ENCODE peak calls at places on chromosome 14, in ten cellular contexts. L is esophagus muscularis mucosa; M is neural crest cell; Y is left lung; Q is NB4; S is HFF-Myc; I is CD4-positive, alpha-beta T cell; H is PC-3; P is progenitor cell of endocrine pancreas; U is thoracic aorta. V is an unnamed sample.

GRCh38 chr14:65356327-65356836 is 56.1 kb upstream of the FUT8 start:
- DNase-seq in P (no peak), L (no peak), Q (peak), S (peak), Y (peak), H (peak), U (no peak), I (no peak), M (no peak), V (no peak)

GRCh38 chr14:74418031-74418430 is 8.0 kb downstream of the SYNDIG1L start:
- DNase-seq in Y (no peak), Q (no peak), P (no peak), M (no peak), I (no peak), H (no peak), L (no peak), U (no peak), S (no peak), V (no peak)

GRCh38 chr14:105070760-105071137 is 5.5 kb upstream of the GPR132 start:
- DNase-seq in M (no peak), Q (no peak), S (no peak), U (no peak), Y (no peak), H (no peak), P (no peak), L (no peak), I (no peak), V (no peak)

GRCh38 chr14:33165144-33165925 is 226.7 kb downstream of the NPAS3 start:
- DNase-seq in H (peak), U (no peak), M (no peak), Q (peak), I (no peak), S (no peak), L (no peak), P (no peak), Y (no peak), V (no peak)

GRCh38 chr14:80844872-80845271 is 96.7 kb downstream of the CEP128 start:
- DNase-seq in M (no peak), L (no peak), S (no peak), H (no peak), I (no peak), Q (no peak), P (no peak), U (no peak), Y (no peak), V (no peak)

GRCh38 chr14:71206766-71207371 is 299.6 kb downstream of the PCNX1 start:
- DNase-seq in L (no peak), S (peak), M (no peak), Q (no peak), I (no peak), Y (no peak), P (no peak), H (peak), U (peak), V (no peak)

GRCh38 chr14:69066396-69067171 is 86.3 kb downstream of the DCAF5 start:
- DNase-seq in P (no peak), Q (no peak), L (no peak), Y (no peak), M (no peak), S (no peak), U (no peak), H (no peak), I (no peak), V (no peak)

GRCh38 chr14:74945261-74945851 is 10.0 kb downstream of the PGF start:
- DNase-seq in L (no peak), S (no peak), U (no peak), Y (no peak), P (peak), H (peak), Q (peak), I (no peak), M (peak), V (peak)

GRCh38 chr14:78598046-78598652 is 428.0 kb downstream of the NRXN3 start:
- DNase-seq in H (peak), Y (no peak), P (peak), S (peak), Q (peak), I (peak), L (no peak), U (no peak), M (peak), V (peak)

GRCh38 chr14:103627073-103628025 is 1.7 kb upstream of the KLC1 start:
- DNase-seq in Q (no peak), H (peak), I (no peak), P (no peak), S (no peak), Y (no peak), M (no peak), L (no peak), U (no peak), V (no peak)

GRCh38 chr14:79562158-79562557 is 649.1 kb downstream of the DIO2 start:
- DNase-seq in U (no peak), S (no peak), Y (no peak), M (no peak), P (no peak), I (no peak), H (no peak), L (no peak), Q (no peak), V (no peak)

GRCh38 chr14:77882098-77882497 is 82.2 kb downstream of the ADCK1 start:
- DNase-seq in I (no peak), Y (no peak), M (no peak), L (no peak), H (peak), S (no peak), P (no peak), U (no peak), Q (no peak), V (no peak)

GRCh38 chr14:61524211-61524806 is 171.0 kb upstream of the HIF1A start:
- DNase-seq in S (no peak), I (no peak), P (no peak), L (no peak), Q (no peak), M (no peak), U (no peak), H (peak), Y (no peak), V (no peak)

GRCh38 chr14:91357731-91358319 is 59.8 kb downstream of the CCDC88C start:
- DNase-seq in S (no peak), P (no peak), L (no peak), Q (no peak), H (no peak), Y (no peak), M (no peak), I (no peak), U (no peak), V (no peak)

GRCh38 chr14:70640938-70641547 is 673 bp upstream of the TTC9 start:
- DNase-seq in M (no peak), Q (no peak), S (no peak), U (no peak), I (peak), P (no peak), Y (no peak), L (peak), H (peak), V (peak)

GRCh38 chr14:22900088-22900799 is 17.2 kb downstream of the REM2 start:
- DNase-seq in Q (peak), U (no peak), I (peak), P (no peak), M (peak), L (no peak), H (peak), Y (no peak), S (peak), V (no peak)

GRCh38 chr14:21846227-21846885 is 172.7 kb upstream of the OR4E1 start:
- DNase-seq in Y (no peak), I (peak), L (no peak), Q (peak), P (no peak), S (no peak), M (peak), H (peak), U (no peak), V (peak)

GRCh38 chr14:21840765-21841164 is 167.1 kb upstream of the OR4E1 start:
- DNase-seq in I (no peak), M (no peak), Y (no peak), S (no peak), Q (no peak), P (no peak), L (no peak), U (no peak), H (peak), V (no peak)
- TF ChIP-seq CTCF in I (peak), M (no peak), Y (no peak), S (no peak), Q (no peak), P (no peak), L (no peak), U (no peak), H (peak), V (no peak)

GRCh38 chr14:92460916-92461579 is 52.5 kb upstream of the RIN3 start:
- DNase-seq in L (no peak), Y (peak), H (peak), I (no peak), M (no peak), P (no peak), Q (peak), U (no peak), S (peak), V (no peak)

GRCh38 chr14:92458959-92459478 is 54.6 kb upstream of the RIN3 start:
- DNase-seq in I (no peak), M (no peak), P (no peak), U (no peak), L (no peak), Q (no peak), H (no peak), Y (no peak), S (no peak), V (no peak)

GRCh38 chr14:92458136-92458958 is 55.2 kb upstream of the RIN3 start:
- DNase-seq in L (no peak), U (no peak), Y (no peak), H (no peak), M (no peak), P (no peak), Q (no peak), S (no peak), I (no peak), V (no peak)

GRCh38 chr14:92460541-92460915 is 53.1 kb upstream of the RIN3 start:
- DNase-seq in L (no peak), P (no peak), M (no peak), U (no peak), I (no peak), Q (no peak), H (no peak), S (no peak), Y (no peak), V (no peak)

GRCh38 chr14:92459479-92460421 is 53.8 kb upstream of the RIN3 start:
- DNase-seq in H (no peak), S (no peak), Q (no peak), M (no peak), Y (no peak), U (no peak), L (no peak), P (no peak), I (no peak), V (no peak)
- TF ChIP-seq CTCF in H (no peak), S (peak), Q (no peak), M (no peak), Y (peak), U (peak), L (no peak), P (peak), I (no peak), V (no peak)

GRCh38 chr14:63435838-63436237 is 107.3 kb downstream of the PPP2R5E start:
- DNase-seq in L (no peak), Q (no peak), U (peak), M (no peak), S (peak), P (no peak), I (no peak), Y (peak), H (peak), V (no peak)

GRCh38 chr14:63436286-63437098 is 106.7 kb downstream of the PPP2R5E start:
- DNase-seq in Q (no peak), P (no peak), M (no peak), L (no peak), U (no peak), I (no peak), S (no peak), H (no peak), Y (no peak), V (no peak)

GRCh38 chr14:63443361-63443760 is 99.8 kb downstream of the PPP2R5E start:
- DNase-seq in U (no peak), M (no peak), Q (no peak), P (no peak), Y (no peak), L (no peak), S (no peak), I (no peak), H (no peak), V (no peak)

GRCh38 chr14:63435204-63435603 is 108.0 kb downstream of the PPP2R5E start:
- DNase-seq in M (no peak), P (no peak), I (no peak), S (no peak), U (no peak), H (no peak), Q (no peak), Y (no peak), L (no peak), V (no peak)

DNA sequence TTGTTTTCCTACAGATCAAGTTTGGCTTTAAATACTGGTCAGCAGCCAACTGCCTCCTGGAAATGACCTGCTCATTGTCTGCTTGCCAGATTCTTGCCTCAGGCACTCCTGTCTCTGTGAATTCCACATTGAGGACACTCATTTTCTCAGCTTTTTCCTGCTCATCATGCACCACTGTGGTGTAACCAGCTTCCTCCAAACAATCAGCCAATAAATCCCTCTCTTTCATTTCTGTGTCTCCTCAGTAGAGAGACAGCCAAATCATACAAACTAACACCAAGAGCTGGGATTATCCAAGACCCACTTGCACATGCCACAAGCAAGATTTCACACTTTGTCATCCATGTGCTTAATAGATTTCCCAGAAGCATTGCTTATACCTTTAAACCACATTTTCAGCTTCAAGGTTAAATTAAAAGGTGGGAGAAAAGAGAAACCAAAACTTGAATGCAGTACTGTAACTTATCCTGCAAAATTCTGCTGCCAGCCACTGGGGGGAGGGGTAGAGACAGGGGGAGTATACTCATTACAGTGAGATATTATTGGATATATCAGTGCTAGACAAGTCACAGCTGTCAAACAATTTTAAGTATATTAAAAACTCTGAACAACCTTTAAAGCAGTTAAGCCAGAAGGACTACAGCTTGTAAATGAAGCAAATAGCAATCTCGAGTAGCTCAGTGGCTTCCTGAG is 105.0 kb downstream of the PPP2R5E start:
- DNase-seq in Y (peak), L (peak), Q (peak), I (peak), P (no peak), M (no peak), U (peak), S (peak), H (peak), V (no peak)
- TF ChIP-seq CTCF in Y (no peak), L (peak), Q (no peak), I (no peak), P (no peak), M (peak), U (no peak), S (peak), H (peak), V (no peak)

DNA sequence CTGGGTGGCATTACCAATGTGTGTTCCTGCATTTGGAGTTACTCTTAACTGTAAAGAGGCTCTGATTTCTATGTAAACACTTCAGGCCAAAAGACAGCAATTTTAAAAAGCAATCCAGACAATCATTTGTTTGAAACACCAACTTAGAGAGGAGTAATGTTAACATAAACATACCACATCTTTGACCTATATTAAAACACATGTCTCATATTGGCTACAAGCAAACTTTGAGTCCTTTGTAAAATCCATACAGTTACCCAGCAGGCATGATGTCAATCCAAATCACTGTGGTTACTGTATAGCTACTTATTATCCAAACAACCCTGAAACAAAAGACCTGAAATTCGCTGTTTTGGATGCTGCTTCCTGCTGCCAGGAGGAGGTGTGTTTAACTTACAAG is 7.5 kb upstream of the G2E3 start:
- DNase-seq in U (no peak), L (no peak), I (no peak), Q (no peak), Y (no peak), H (peak), M (no peak), S (no peak), P (no peak), V (no peak)
- TF ChIP-seq CTCF in U (no peak), L (no peak), I (no peak), Q (no peak), Y (no peak), H (no peak), M (no peak), S (no peak), P (no peak), V (no peak)

DNA sequence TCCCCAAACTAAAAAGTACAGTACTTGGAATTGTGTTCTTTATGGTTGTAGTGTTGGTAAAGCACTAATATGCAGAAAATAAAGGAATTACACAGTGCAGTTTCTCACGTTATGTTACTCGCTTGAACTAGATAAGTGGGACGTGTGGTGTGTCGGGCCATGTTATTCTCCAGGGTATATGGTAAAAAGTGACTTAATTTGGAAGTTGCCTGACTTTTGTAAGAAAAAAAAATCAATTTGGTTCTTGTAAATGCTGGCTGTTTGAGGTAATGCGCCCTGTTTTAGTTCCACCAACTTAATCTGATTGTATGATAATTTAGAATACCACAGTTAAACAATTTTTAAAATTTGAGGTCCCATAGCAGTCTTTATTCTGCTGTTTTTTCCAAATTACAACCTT is 4.1 kb downstream of the ARF6 start:
- DNase-seq in H (no peak), M (no peak), P (no peak), Y (no peak), U (no peak), S (no peak), Q (peak), I (no peak), L (no peak), V (no peak)
- TF ChIP-seq CTCF in H (no peak), M (peak), P (no peak), Y (no peak), U (no peak), S (no peak), Q (no peak), I (no peak), L (no peak), V (no peak)

GRCh38 chr14:41925409-41925808 is 318.7 kb downstream of the LRFN5 start:
- DNase-seq in L (no peak), I (no peak), M (no peak), P (no peak), U (no peak), H (peak), Y (no peak), S (peak), Q (peak), V (no peak)
- TF ChIP-seq CTCF in L (no peak), I (no peak), M (peak), P (peak), U (no peak), H (peak), Y (no peak), S (peak), Q (peak), V (no peak)

V was measured in glutamatergic neuron.